ENCODE peak calls at places on chromosomes 12 and 14, in four cellular contexts. R, K, V and L are unnamed samples.

GRCh38 chr12:17216156-17216555 is 610.2 kb upstream of the LMO3 start:
- DNase-seq in K (no peak), V (no peak), R (no peak), L (no peak)

GRCh38 chr14:106694638-106695393 is 1168.4 kb downstream of the TMEM121 start:
- DNase-seq in V (no peak), R (no peak), K (no peak), L (no peak)

GRCh38 chr12:76030378-76031080 is 1.0 kb downstream of the PHLDA1 start:
- DNase-seq in R (peak), V (no peak), K (no peak), L (no peak)

GRCh38 chr12:128938886-128939285 is 85.6 kb downstream of the GLT1D1 start:
- DNase-seq in R (no peak), K (no peak), V (no peak), L (no peak)

GRCh38 chr14:88305923-88306322 is 17.1 kb downstream of the KCNK10 start:
- DNase-seq in K (no peak), V (no peak), R (no peak), L (no peak)

GRCh38 chr14:95025218-95025617 is 132.1 kb downstream of the DICER1 start:
- DNase-seq in R (no peak), V (no peak), K (no peak), L (no peak)

GRCh38 chr12:53624956-53625355 is 1.2 kb downstream of the ATF7 start:
- DNase-seq in V (no peak), K (peak), R (no peak), L (no peak)

GRCh38 chr12:2487278-2487677 is 307.5 kb upstream of the FKBP4 start:
- DNase-seq in R (peak), V (no peak), K (peak), L (no peak)

GRCh38 chr14:33839193-33840076 is 111.4 kb downstream of the EGLN3 start:
- DNase-seq in R (peak), K (peak), V (no peak), L (peak)

GRCh38 chr12:54017845-54018607 is 9.2 kb downstream of the HOXC8 start:
- DNase-seq in R (peak), K (peak), V (peak), L (no peak)

GRCh38 chr12:46492471-46493351 is 120.1 kb upstream of the SLC38A2 start:
- DNase-seq in V (no peak), K (peak), R (peak), L (no peak)

GRCh38 chr12:131118366-131118765 is 164.7 kb downstream of the ADGRD1 start:
- DNase-seq in R (no peak), V (peak), K (no peak), L (no peak)

GRCh38 chr14:100076630-100077029 is 11.4 kb downstream of the EVL start:
- DNase-seq in V (no peak), K (peak), R (peak), L (no peak)

GRCh38 chr12:50637870-50638481 is 125.9 kb upstream of the ATF1 start:
- DNase-seq in K (peak), R (peak), V (no peak), L (no peak)

GRCh38 chr14:54570651-54571415 is 3.9 kb downstream of the SAMD4A start:
- DNase-seq in V (no peak), K (peak), R (peak), L (no peak)

GRCh38 chr12:45988259-45988658 is 2.1 kb downstream of the SCAF11 start:
- DNase-seq in R (peak), K (peak), V (no peak), L (no peak)

GRCh38 chr12:10737249-10737648 is 14.1 kb upstream of the YBX3 start:
- DNase-seq in R (no peak), K (no peak), V (no peak), L (no peak)

GRCh38 chr12:168763-169525 is 45.0 kb downstream of the SLC6A12 start:
- DNase-seq in K (peak), R (peak), V (no peak), L (no peak)

GRCh38 chr12:54364413-54364812 is at the start of gene GPR84:
- DNase-seq in K (no peak), V (no peak), R (no peak), L (no peak)

GRCh38 chr12:91307957-91308705 is 125.5 kb upstream of the DCN start:
- DNase-seq in R (no peak), K (no peak), V (no peak), L (no peak)

GRCh38 chr14:103021817-103022668 is 35.3 kb downstream of the CDC42BPB start:
- DNase-seq in R (peak), V (no peak), K (peak), L (no peak)

GRCh38 chr12:114695305-114695592 is 11.3 kb upstream of the TBX3 start:
- DNase-seq in R (no peak), V (no peak), K (no peak), L (no peak)

GRCh38 chr12:94172973-94173372 is 24.6 kb downstream of the PLXNC1 start:
- DNase-seq in K (peak), R (peak), V (no peak), L (no peak)

GRCh38 chr12:7806863-7807487 is 17.8 kb downstream of the NANOG start:
- DNase-seq in V (peak), K (peak), R (peak), L (peak)

GRCh38 chr12:2834581-2835491 is at the start of gene NRIP2:
- DNase-seq in R (peak), K (peak), V (no peak), L (no peak)

GRCh38 chr12:7542813-7543212 is 39.2 kb upstream of the CD163 start:
- DNase-seq in R (peak), K (peak), V (no peak), L (no peak)

GRCh38 chr12:113874999-113875561 is 91.0 kb downstream of the RBM19 start:
- DNase-seq in K (peak), V (no peak), R (peak), L (no peak)

GRCh38 chr12:2051700-2052625 is 824 bp upstream of the CACNA1C start:
- DNase-seq in K (peak), V (no peak), R (no peak), L (no peak)

GRCh38 chr12:55745361-55746146 is 2.6 kb downstream of the GDF11 start:
- DNase-seq in K (peak), R (no peak), V (peak), L (peak)

GRCh38 chr12:93978553-93978952 is 169.8 kb upstream of the PLXNC1 start:
- DNase-seq in R (peak), V (no peak), K (peak), L (no peak)

GRCh38 chr12:11209098-11209497 is 22.4 kb upstream of the TAS2R42 start:
- DNase-seq in K (no peak), V (peak), R (no peak), L (peak)

GRCh38 chr14:43621282-43621681 is 885.8 kb downstream of the FSCB start:
- DNase-seq in K (no peak), R (no peak), V (no peak), L (no peak)

GRCh38 chr14:85281921-85282320 is 248.0 kb upstream of the FLRT2 start:
- DNase-seq in R (no peak), K (peak), V (no peak), L (no peak)

GRCh38 chr12:752673-753400 is 458 bp downstream of the WNK1 start:
- DNase-seq in R (peak), V (peak), K (peak), L (no peak)

GRCh38 chr12:56087220-56087619 is 7.3 kb downstream of the ERBB3 start:
- DNase-seq in K (no peak), R (no peak), V (no peak), L (no peak)

GRCh38 chr14:22188346-22188745 is 400.7 kb downstream of the DAD1 start:
- DNase-seq in R (peak), V (no peak), K (no peak), L (no peak)

GRCh38 chr12:102249073-102249854 is 51.6 kb upstream of the PMCH start:
- DNase-seq in R (peak), K (no peak), V (no peak), L (no peak)

GRCh38 chr12:49188916-49189367 is at the start of gene TUBA1A:
- DNase-seq in K (peak), V (peak), R (peak), L (peak)
- H3K14ac ChIP-seq in K (peak), V (peak), R (peak), L (peak)

GRCh38 chr12:117119592-117120198 is 20.5 kb upstream of the TESC start:
- DNase-seq in R (no peak), K (peak), V (peak), L (peak)
- H2BK120ac ChIP-seq in R (no peak), K (no peak), V (no peak), L (peak)

DNA sequence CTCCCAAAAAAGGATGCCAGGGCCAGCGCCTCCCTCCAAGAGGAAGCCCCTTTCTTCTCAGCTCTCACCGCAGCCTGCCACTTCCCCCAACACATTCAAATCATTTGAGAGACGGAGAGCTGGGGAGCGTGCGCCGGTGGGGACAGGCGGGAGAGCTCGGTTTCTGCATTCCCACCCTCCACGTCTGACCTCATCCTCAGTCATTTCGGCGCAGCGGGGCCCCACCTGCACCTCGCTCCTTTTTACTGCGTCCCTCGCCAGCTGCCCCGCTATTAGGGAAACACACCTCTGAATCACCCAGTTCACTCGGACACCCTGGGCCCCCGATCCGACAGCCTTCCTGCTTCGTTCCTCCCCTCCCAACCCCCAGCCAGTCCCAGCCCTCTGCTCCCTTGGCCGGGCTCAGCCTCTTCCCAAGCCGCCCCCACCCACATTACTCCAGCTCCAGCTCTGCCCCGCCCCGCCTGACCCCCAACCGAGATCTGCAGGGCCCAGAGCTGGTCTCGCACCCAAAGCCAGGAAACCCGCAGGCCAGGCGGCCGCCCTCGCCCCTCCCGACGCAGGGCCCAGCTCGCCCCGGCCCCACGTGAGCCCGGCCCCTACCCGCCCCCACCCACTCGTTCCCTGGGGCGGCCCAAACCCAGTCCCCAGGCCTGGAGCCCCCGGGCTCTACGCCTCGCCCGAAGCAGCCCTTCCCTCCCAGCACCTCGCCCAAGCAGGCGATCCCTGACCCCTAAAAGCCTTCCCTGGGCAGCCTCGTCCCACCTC is 797 bp downstream of the CORO1C start:
- DNase-seq in K (peak), V (peak), R (peak), L (peak)
- H3K14ac ChIP-seq in K (peak), V (peak), R (peak), L (peak)

DNA sequence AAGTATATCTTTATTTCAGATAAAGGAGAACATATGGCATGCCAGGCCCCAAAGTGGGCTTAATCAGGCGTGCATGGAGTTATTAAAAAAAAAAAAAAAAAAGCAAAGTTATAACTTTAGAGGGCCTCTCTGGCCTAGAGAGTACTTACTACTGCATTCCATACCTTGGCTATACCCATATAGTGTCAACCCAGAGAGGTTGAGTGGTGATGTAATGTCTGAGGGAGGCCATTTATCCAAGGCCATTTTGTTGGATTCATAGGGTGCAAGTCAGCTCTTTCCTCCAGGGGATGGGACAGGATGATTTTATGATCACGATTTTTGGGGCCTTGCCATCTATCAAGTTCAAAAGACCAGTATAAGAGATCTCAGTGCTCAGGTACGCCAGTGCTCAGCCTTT is 66.4 kb downstream of the DCAF5 start:
- DNase-seq in R (no peak), V (no peak), K (no peak), L (no peak)
- H2BK120ac ChIP-seq in R (no peak), V (no peak), K (no peak), L (no peak)

GRCh38 chr14:105301103-105301914 is 508 bp upstream of the BRF1 start:
- DNase-seq in R (peak), K (peak), V (peak), L (peak)
- H3K14ac ChIP-seq in R (peak), K (peak), V (peak), L (peak)

DNA sequence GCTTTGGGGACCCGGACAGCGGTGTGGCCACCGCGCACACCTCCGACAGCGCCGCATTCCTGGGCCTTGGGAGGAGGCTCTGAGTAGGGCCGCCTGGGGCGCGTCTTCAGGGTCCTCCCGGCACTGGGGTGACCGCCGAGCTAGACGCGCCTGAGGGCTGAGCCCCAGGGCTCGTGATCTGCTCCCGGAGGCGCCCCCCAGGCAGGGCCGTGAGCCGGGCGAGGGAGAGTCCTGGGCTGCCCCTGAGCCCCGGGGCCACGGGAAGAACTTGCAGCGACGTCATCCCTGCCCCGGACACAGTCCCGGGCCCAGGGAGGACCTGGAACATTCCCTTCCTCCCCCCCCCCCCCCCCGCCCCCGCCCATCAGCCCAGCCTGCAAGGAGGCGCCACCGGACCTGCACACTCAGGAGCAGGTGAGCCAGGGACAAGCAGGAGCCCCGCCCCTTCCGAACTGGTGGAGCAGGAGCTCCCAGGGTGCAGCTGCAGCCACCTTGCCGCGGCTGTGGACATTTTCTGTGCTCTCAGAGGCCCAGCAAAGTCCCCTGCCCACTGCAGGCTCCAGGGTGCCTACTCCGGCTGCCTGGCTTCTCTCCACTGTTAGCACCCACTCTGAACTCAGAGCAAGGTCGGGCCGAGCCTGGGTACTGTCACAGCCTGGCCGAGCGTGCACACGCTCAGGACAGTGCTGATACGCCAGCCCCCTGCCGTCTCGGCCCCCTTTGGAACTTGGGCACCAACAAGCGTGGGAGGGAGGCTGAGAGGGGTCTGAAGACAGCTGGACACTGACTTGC is 50.7 kb downstream of the A2M start:
- DNase-seq in R (no peak), V (peak), K (peak), L (peak)
- H2BK120ac ChIP-seq in R (no peak), V (no peak), K (peak), L (peak)